ENCODE peak calls at places on chromosome 1, in ten cellular contexts. One of them, this sample, is unnamed.
A peak's percentile ranks its signal among the peaks of the same experiment; 100 is the strongest.

GRCh38 chr1:1219341-1219740 is 5.4 kb upstream of the TNFRSF4 start:
- DNase-seq in PC-9: no peak
- DNase-seq in choroid plexus epithelial cell: no peak
- DNase-seq in T follicular helper cell: peak; percentile 28
- DNase-seq in EL: no peak
- DNase-seq in activated naive CD4-positive, alpha-beta T cell: no peak
- DNase-seq in head of caudate nucleus: no peak
- DNase-seq in activated naive CD8-positive, alpha-beta T cell treated with anti-CD3 and anti-CD28 coated beads, Interleukin-2, amount 50 U/mL, for 24 hours: no peak
- DNase-seq in CD8-positive, alpha-beta T cell: no peak
- DNase-seq in heart left ventricle: no peak
- DNase-seq in this sample: no peak

GRCh38 chr1:22341791-22342605 is 109.7 kb upstream of the ZBTB40 start:
- DNase-seq in PC-9: no peak
- DNase-seq in choroid plexus epithelial cell: peak; percentile 31
- DNase-seq in T follicular helper cell: no peak
- DNase-seq in EL: peak; percentile 57
- DNase-seq in activated naive CD4-positive, alpha-beta T cell: no peak
- DNase-seq in head of caudate nucleus: no peak
- DNase-seq in activated naive CD8-positive, alpha-beta T cell treated with anti-CD3 and anti-CD28 coated beads, Interleukin-2, amount 50 U/mL, for 24 hours: no peak
- DNase-seq in CD8-positive, alpha-beta T cell: no peak
- DNase-seq in heart left ventricle: no peak
- DNase-seq in this sample: no peak

GRCh38 chr1:155652951-155653350 is 35.6 kb downstream of the YY1AP1 start:
- DNase-seq in PC-9: peak; percentile 26
- DNase-seq in choroid plexus epithelial cell: no peak
- DNase-seq in T follicular helper cell: no peak
- DNase-seq in EL: no peak
- DNase-seq in activated naive CD4-positive, alpha-beta T cell: no peak
- DNase-seq in head of caudate nucleus: no peak
- DNase-seq in activated naive CD8-positive, alpha-beta T cell treated with anti-CD3 and anti-CD28 coated beads, Interleukin-2, amount 50 U/mL, for 24 hours: no peak
- DNase-seq in CD8-positive, alpha-beta T cell: no peak
- DNase-seq in heart left ventricle: no peak
- DNase-seq in this sample: no peak

GRCh38 chr1:220700591-220701179 is 10.5 kb downstream of the C1orf115 start:
- DNase-seq in PC-9: peak; percentile 18
- DNase-seq in choroid plexus epithelial cell: no peak
- DNase-seq in T follicular helper cell: no peak
- DNase-seq in EL: no peak
- DNase-seq in activated naive CD4-positive, alpha-beta T cell: no peak
- DNase-seq in head of caudate nucleus: no peak
- DNase-seq in activated naive CD8-positive, alpha-beta T cell treated with anti-CD3 and anti-CD28 coated beads, Interleukin-2, amount 50 U/mL, for 24 hours: no peak
- DNase-seq in CD8-positive, alpha-beta T cell: no peak
- DNase-seq in heart left ventricle: no peak
- DNase-seq in this sample: no peak

GRCh38 chr1:247445775-247446364 is 12.0 kb downstream of the OR2B11 start:
- DNase-seq in PC-9: no peak
- DNase-seq in choroid plexus epithelial cell: no peak
- DNase-seq in T follicular helper cell: no peak
- DNase-seq in EL: no peak
- DNase-seq in activated naive CD4-positive, alpha-beta T cell: no peak
- DNase-seq in head of caudate nucleus: peak; percentile 19
- DNase-seq in activated naive CD8-positive, alpha-beta T cell treated with anti-CD3 and anti-CD28 coated beads, Interleukin-2, amount 50 U/mL, for 24 hours: no peak
- DNase-seq in CD8-positive, alpha-beta T cell: no peak
- DNase-seq in heart left ventricle: peak; percentile 32
- DNase-seq in this sample: no peak

GRCh38 chr1:171257207-171258052 is 9.1 kb downstream of the FMO1 start:
- DNase-seq in PC-9: no peak
- DNase-seq in choroid plexus epithelial cell: peak; percentile 48
- DNase-seq in T follicular helper cell: no peak
- DNase-seq in EL: peak; percentile 37
- DNase-seq in activated naive CD4-positive, alpha-beta T cell: no peak
- DNase-seq in head of caudate nucleus: no peak
- DNase-seq in activated naive CD8-positive, alpha-beta T cell treated with anti-CD3 and anti-CD28 coated beads, Interleukin-2, amount 50 U/mL, for 24 hours: no peak
- DNase-seq in CD8-positive, alpha-beta T cell: no peak
- DNase-seq in heart left ventricle: no peak
- DNase-seq in this sample: peak; percentile 41

GRCh38 chr1:109084563-109085517 is 5.7 kb upstream of the TMEM167B start:
- DNase-seq in PC-9: no peak
- DNase-seq in choroid plexus epithelial cell: peak; percentile 70
- DNase-seq in T follicular helper cell: no peak
- DNase-seq in EL: peak; percentile 12
- DNase-seq in activated naive CD4-positive, alpha-beta T cell: no peak
- DNase-seq in head of caudate nucleus: no peak
- DNase-seq in activated naive CD8-positive, alpha-beta T cell treated with anti-CD3 and anti-CD28 coated beads, Interleukin-2, amount 50 U/mL, for 24 hours: no peak
- DNase-seq in CD8-positive, alpha-beta T cell: no peak
- DNase-seq in heart left ventricle: no peak
- DNase-seq in this sample: no peak

GRCh38 chr1:84693774-84694173 is 3.5 kb upstream of the SSX2IP start:
- DNase-seq in PC-9: no peak
- DNase-seq in choroid plexus epithelial cell: no peak
- DNase-seq in T follicular helper cell: no peak
- DNase-seq in EL: peak; percentile 14
- DNase-seq in activated naive CD4-positive, alpha-beta T cell: no peak
- DNase-seq in head of caudate nucleus: no peak
- DNase-seq in activated naive CD8-positive, alpha-beta T cell treated with anti-CD3 and anti-CD28 coated beads, Interleukin-2, amount 50 U/mL, for 24 hours: no peak
- DNase-seq in CD8-positive, alpha-beta T cell: no peak
- DNase-seq in heart left ventricle: no peak
- DNase-seq in this sample: no peak

GRCh38 chr1:192524223-192524622 is 51.4 kb upstream of the RGS1 start:
- DNase-seq in PC-9: no peak
- DNase-seq in choroid plexus epithelial cell: no peak
- DNase-seq in T follicular helper cell: no peak
- DNase-seq in EL: peak; percentile 17
- DNase-seq in activated naive CD4-positive, alpha-beta T cell: no peak
- DNase-seq in head of caudate nucleus: no peak
- DNase-seq in activated naive CD8-positive, alpha-beta T cell treated with anti-CD3 and anti-CD28 coated beads, Interleukin-2, amount 50 U/mL, for 24 hours: no peak
- DNase-seq in CD8-positive, alpha-beta T cell: no peak
- DNase-seq in heart left ventricle: no peak
- DNase-seq in this sample: no peak

GRCh38 chr1:201724760-201725105 is 104.2 kb upstream of the IPO9 start:
- DNase-seq in PC-9: no peak
- DNase-seq in choroid plexus epithelial cell: peak; percentile 59
- DNase-seq in T follicular helper cell: no peak
- DNase-seq in EL: no peak
- DNase-seq in activated naive CD4-positive, alpha-beta T cell: no peak
- DNase-seq in head of caudate nucleus: no peak
- DNase-seq in activated naive CD8-positive, alpha-beta T cell treated with anti-CD3 and anti-CD28 coated beads, Interleukin-2, amount 50 U/mL, for 24 hours: no peak
- DNase-seq in CD8-positive, alpha-beta T cell: no peak
- DNase-seq in heart left ventricle: no peak
- DNase-seq in this sample: no peak

This sample was measured in left ventricle myocardium superior.